ENCODE peak calls at places on chromosomes 2 and 18, in six cellular contexts. K, V, M, I, O and B are unnamed samples.

GRCh38 chr2:153059338-153060052 is 341.1 kb downstream of the ARL6IP6 start:
- DNase-seq in K (no peak), V (peak; percentile 20), M (peak; percentile 22), I (peak; percentile 37), O (no peak), B (no peak)

GRCh38 chr2:173092844-173093402 is 17.3 kb downstream of the MAP3K20 start:
- DNase-seq in K (no peak), V (no peak), M (no peak), I (no peak), O (no peak), B (no peak)

GRCh38 chr2:64769392-64770044 is 115.8 kb upstream of the SERTAD2 start:
- DNase-seq in K (peak; percentile 64), V (no peak), M (no peak), I (peak; percentile 42), O (no peak), B (no peak)

GRCh38 chr2:218418717-218419458 is at the start of gene VIL1:
- DNase-seq in K (peak; percentile 94), V (no peak), M (no peak), I (peak; percentile 58), O (no peak), B (no peak)

GRCh38 chr2:98731709-98732349 is 897 bp upstream of the MGAT4A start:
- DNase-seq in K (peak; percentile 74), V (peak; percentile 4), M (no peak), I (no peak), O (no peak), B (no peak)

GRCh38 chr18:77071711-77072292 is 60.8 kb downstream of the MBP start:
- DNase-seq in K (no peak), V (no peak), M (peak; percentile 97), I (no peak), O (peak; percentile 48), B (no peak)

GRCh38 chr2:232598293-232598692 is 35.1 kb upstream of the EFHD1 start:
- DNase-seq in K (no peak), V (no peak), M (no peak), I (no peak), O (no peak), B (no peak)

GRCh38 chr2:119760237-119760807 is 600 bp downstream of the PTPN4 start:
- DNase-seq in K (peak; percentile 56), V (no peak), M (no peak), I (no peak), O (no peak), B (no peak)

GRCh38 chr2:239953418-239954061 is 71.6 kb downstream of the NDUFA10 start:
- DNase-seq in K (no peak), V (peak; percentile 23), M (no peak), I (no peak), O (no peak), B (no peak)

GRCh38 chr2:217642944-217643343 is 359.9 kb downstream of the TNS1 start:
- DNase-seq in K (no peak), V (no peak), M (no peak), I (no peak), O (no peak), B (no peak)

GRCh38 chr2:219475697-219476604 is 22.7 kb upstream of the GMPPA start:
- DNase-seq in K (peak; percentile 77), V (peak; percentile 87), M (peak; percentile 33), I (peak; percentile 89), O (peak; percentile 65), B (no peak)

GRCh38 chr2:23574919-23575654 is 190.1 kb downstream of the KLHL29 start:
- DNase-seq in K (no peak), V (peak; percentile 64), M (no peak), I (no peak), O (no peak), B (no peak)

GRCh38 chr18:50006470-50007046 is 188.4 kb downstream of the MYO5B start:
- DNase-seq in K (no peak), V (no peak), M (no peak), I (peak; percentile 24), O (no peak), B (no peak)

GRCh38 chr2:98382739-98383138 is 36.5 kb downstream of the CNGA3 start:
- DNase-seq in K (no peak), V (no peak), M (no peak), I (no peak), O (no peak), B (no peak)

GRCh38 chr2:140657657-140658056 is 1473.2 kb downstream of the LRP1B start:
- DNase-seq in K (no peak), V (no peak), M (no peak), I (no peak), O (no peak), B (no peak)

GRCh38 chr18:59229191-59229590 is 9.2 kb downstream of the GRP start:
- DNase-seq in K (no peak), V (no peak), M (no peak), I (no peak), O (no peak), B (no peak)

GRCh38 chr18:74947417-74947816 is 261.5 kb downstream of the PTGR3 start:
- DNase-seq in K (no peak), V (no peak), M (no peak), I (no peak), O (no peak), B (no peak)

GRCh38 chr18:41936471-41937134 is 18.4 kb upstream of the PIK3C3 start:
- DNase-seq in K (no peak), V (peak; percentile 36), M (peak; percentile 20), I (no peak), O (no peak), B (no peak)

GRCh38 chr2:17857016-17857415 is 21.5 kb upstream of the KCNS3 start:
- DNase-seq in K (no peak), V (no peak), M (peak; percentile 64), I (no peak), O (no peak), B (no peak)

GRCh38 chr2:43307973-43308372 is 81.6 kb upstream of the ZFP36L2 start:
- DNase-seq in K (no peak), V (no peak), M (no peak), I (no peak), O (no peak), B (no peak)

GRCh38 chr2:149657393-149657792 is 69.8 kb upstream of the MMADHC start:
- DNase-seq in K (no peak), V (peak; percentile 13), M (no peak), I (no peak), O (no peak), B (no peak)

GRCh38 chr18:5424903-5425302 is 118.9 kb downstream of the EPB41L3 start:
- DNase-seq in K (no peak), V (peak; percentile 43), M (peak; percentile 2), I (no peak), O (no peak), B (peak; percentile 31)

GRCh38 chr18:47260138-47260923 is 8.9 kb upstream of the SKOR2 start:
- DNase-seq in K (peak; percentile 62), V (peak; percentile 89), M (no peak), I (no peak), O (no peak), B (no peak)

GRCh38 chr2:101368371-101368770 is 18.9 kb downstream of the CREG2 start:
- DNase-seq in K (no peak), V (no peak), M (no peak), I (no peak), O (no peak), B (no peak)

GRCh38 chr2:204127238-204127637 is 190.7 kb downstream of the ICOS start:
- DNase-seq in K (no peak), V (peak; percentile 47), M (no peak), I (no peak), O (no peak), B (no peak)

GRCh38 chr2:102273619-102274211 is 37.6 kb upstream of the IL1RL1 start:
- DNase-seq in K (no peak), V (no peak), M (peak; percentile 37), I (no peak), O (no peak), B (no peak)